ENCODE peak calls at places on chromosomes 1 and 21, in six cellular contexts. P, K, Y, B, S and W are unnamed samples.

GRCh38 chr1:59752556-59753412 is 62.0 kb upstream of the HOOK1 start:
- DNase-seq in Y (no peak), P (no peak), B (no peak), K (no peak), S (no peak), W (no peak)

GRCh38 chr1:157404063-157404501 is 148.2 kb downstream of the FCRL5 start:
- DNase-seq in Y (no peak), P (no peak), S (no peak), B (no peak), K (no peak), W (no peak)

GRCh38 chr21:44834951-44835646 is 17.2 kb upstream of the SUMO3 start:
- DNase-seq in K (no peak), P (no peak), B (no peak), Y (no peak), S (no peak), W (no peak)

GRCh38 chr1:109818351-109819325 is 54.9 kb upstream of the EPS8L3 start:
- DNase-seq in K (no peak), P (no peak), S (no peak), B (peak; percentile 37), Y (no peak), W (no peak)

GRCh38 chr21:38244885-38245869 is 11.6 kb upstream of the KCNJ15 start:
- DNase-seq in P (no peak), K (peak; percentile 100), B (peak; percentile 89), S (no peak), Y (peak; percentile 95), W (no peak)

GRCh38 chr1:65812065-65812464 is 19.4 kb downstream of the PDE4B start:
- DNase-seq in P (no peak), B (peak; percentile 79), S (peak; percentile 32), Y (peak; percentile 95), K (peak; percentile 97), W (no peak)

GRCh38 chr1:220544901-220545303 is 17.0 kb downstream of the MARK1 start:
- DNase-seq in Y (peak; percentile 24), S (no peak), K (no peak), B (no peak), P (no peak), W (peak; percentile 19)

GRCh38 chr21:37208056-37208705 is 59.0 kb downstream of the VPS26C start:
- DNase-seq in K (peak; percentile 53), S (no peak), B (no peak), Y (peak; percentile 50), P (peak; percentile 29), W (peak; percentile 42)

GRCh38 chr1:219577331-219577730 is 35.6 kb downstream of the ZC3H11B start:
- DNase-seq in B (no peak), Y (no peak), K (no peak), S (no peak), P (no peak), W (no peak)

GRCh38 chr1:28258628-28259251 is 578 bp upstream of the SESN2 start:
- DNase-seq in P (no peak), K (no peak), Y (peak; percentile 47), S (no peak), B (no peak), W (no peak)

GRCh38 chr1:200033511-200034261 is 6.2 kb downstream of the NR5A2 start:
- DNase-seq in P (no peak), K (no peak), B (peak; percentile 28), S (no peak), Y (peak; percentile 15), W (peak; percentile 36)

GRCh38 chr1:13783551-13783950 is 83.6 kb downstream of the PRDM2 start:
- DNase-seq in K (no peak), Y (peak; percentile 42), P (no peak), S (no peak), B (no peak), W (no peak)

GRCh38 chr1:35833424-35833823 is 25.6 kb downstream of the AGO4 start:
- DNase-seq in B (no peak), S (no peak), P (no peak), K (no peak), Y (no peak), W (no peak)

GRCh38 chr21:42336065-42336464 is 14.7 kb downstream of the TFF2 start:
- DNase-seq in K (peak; percentile 13), S (no peak), P (no peak), Y (no peak), B (peak; percentile 10), W (peak; percentile 44)